ENCODE peak calls at places on chromosomes 6 and 20, in nine cellular contexts. Z is A549, O is transverse colon, T is GM12878, N is tibial nerve, J is HepG2, L is ovary, V is H1, G is upper lobe of left lung. Y is an unnamed sample.

GRCh38 chr6:75386050-75386770 is 101.6 kb upstream of the TMEM30A start:
- DNase-seq in Z (no peak), O (no peak), T (no peak), N (no peak), J (no peak), L (no peak), V (no peak), G (no peak), Y (no peak)

GRCh38 chr6:167647750-167648470 is 178.8 kb upstream of the AFDN start:
- DNase-seq in Z (no peak), O (no peak), T (no peak), N (no peak), J (no peak), L (no peak), V (no peak), G (no peak), Y (no peak)

GRCh38 chr6:100281471-100281878 is 183.2 kb downstream of the SIM1 start:
- DNase-seq in Z (no peak), O (no peak), T (no peak), N (no peak), J (no peak), L (no peak), V (no peak), G (peak; percentile 56), Y (no peak)

GRCh38 chr20:14441201-14441600 is 103.8 kb upstream of the FLRT3 start:
- DNase-seq in Z (no peak), O (no peak), T (no peak), N (no peak), J (no peak), L (no peak), V (no peak), G (no peak), Y (no peak)

GRCh38 chr20:23200413-23200812 is 114.3 kb upstream of the CD93 start:
- DNase-seq in Z (no peak), O (no peak), T (no peak), N (no peak), J (no peak), L (no peak), V (no peak), G (no peak), Y (no peak)

GRCh38 chr20:19824861-19825260 is 66.8 kb downstream of the RIN2 start:
- DNase-seq in Z (no peak), O (no peak), T (no peak), N (no peak), J (no peak), L (no peak), V (no peak), G (no peak), Y (no peak)

GRCh38 chr6:88725111-88725711 is 238.2 kb downstream of the RNGTT start:
- DNase-seq in Z (no peak), O (no peak), T (peak; percentile 26), N (no peak), J (peak; percentile 4), L (peak; percentile 55), V (peak; percentile 47), G (peak; percentile 27), Y (no peak)

GRCh38 chr20:53931597-53931996 is 138.8 kb downstream of the BCAS1 start:
- DNase-seq in Z (no peak), O (no peak), T (no peak), N (no peak), J (no peak), L (no peak), V (no peak), G (no peak), Y (no peak)

GRCh38 chr6:83464741-83465140 is 33.9 kb upstream of the ME1 start:
- DNase-seq in Z (no peak), O (peak; percentile 16), T (no peak), N (no peak), J (peak; percentile 18), L (no peak), V (no peak), G (no peak), Y (no peak)

GRCh38 chr20:63740070-63740500 is 509 bp downstream of the SLC2A4RG start:
- DNase-seq in Z (peak; percentile 45), O (peak; percentile 52), T (no peak), N (no peak), J (no peak), L (peak; percentile 80), V (no peak), G (peak; percentile 94), Y (no peak)

GRCh38 chr6:47252636-47253035 is 57.1 kb downstream of the TNFRSF21 start:
- DNase-seq in Z (no peak), O (no peak), T (no peak), N (no peak), J (no peak), L (no peak), V (no peak), G (no peak), Y (no peak)

GRCh38 chr6:90217621-90218496 is 78.8 kb downstream of the BACH2 start:
- DNase-seq in Z (peak; percentile 44), O (no peak), T (no peak), N (peak; percentile 62), J (peak; percentile 62), L (no peak), V (peak; percentile 70), G (peak; percentile 84), Y (no peak)

GRCh38 chr6:392441-393390 is 1.2 kb downstream of the IRF4 start:
- DNase-seq in Z (no peak), O (no peak), T (no peak), N (no peak), J (no peak), L (no peak), V (no peak), G (peak; percentile 86), Y (peak; percentile 67)

GRCh38 chr6:150079604-150080003 is 10.7 kb upstream of the ULBP3 start:
- DNase-seq in Z (no peak), O (no peak), T (no peak), N (no peak), J (no peak), L (no peak), V (no peak), G (no peak), Y (no peak)

GRCh38 chr6:30238178-30238795 is 25.1 kb upstream of the TRIM26 start:
- DNase-seq in Z (peak; percentile 31), O (no peak), T (no peak), N (no peak), J (peak; percentile 60), L (no peak), V (no peak), G (no peak), Y (no peak)

GRCh38 chr6:143901885-143902708 is 37.8 kb downstream of the ZC2HC1B start:
- DNase-seq in Z (no peak), O (peak; percentile 16), T (peak; percentile 48), N (peak; percentile 58), J (no peak), L (peak; percentile 56), V (no peak), G (no peak), Y (no peak)

GRCh38 chr6:95095271-95095670 is 482.1 kb upstream of the MANEA start:
- DNase-seq in Z (no peak), O (no peak), T (no peak), N (no peak), J (no peak), L (no peak), V (no peak), G (no peak), Y (no peak)

GRCh38 chr6:95094751-95095150 is 482.6 kb upstream of the MANEA start:
- DNase-seq in Z (no peak), O (no peak), T (no peak), N (no peak), J (no peak), L (no peak), V (no peak), G (no peak), Y (no peak)

GRCh38 chr6:95095855-95096254 is 481.5 kb upstream of the MANEA start:
- DNase-seq in Z (no peak), O (no peak), T (no peak), N (no peak), J (no peak), L (no peak), V (no peak), G (no peak), Y (no peak)

GRCh38 chr6:95099410-95099809 is 477.9 kb upstream of the MANEA start:
- DNase-seq in Z (no peak), O (no peak), T (no peak), N (no peak), J (no peak), L (no peak), V (no peak), G (no peak), Y (no peak)
- TF ChIP-seq CTCF in Z (no peak), O (no peak), T (no peak), N (no peak), J (no peak), L (no peak), V (no peak), G (no peak), Y (no peak)

DNA sequence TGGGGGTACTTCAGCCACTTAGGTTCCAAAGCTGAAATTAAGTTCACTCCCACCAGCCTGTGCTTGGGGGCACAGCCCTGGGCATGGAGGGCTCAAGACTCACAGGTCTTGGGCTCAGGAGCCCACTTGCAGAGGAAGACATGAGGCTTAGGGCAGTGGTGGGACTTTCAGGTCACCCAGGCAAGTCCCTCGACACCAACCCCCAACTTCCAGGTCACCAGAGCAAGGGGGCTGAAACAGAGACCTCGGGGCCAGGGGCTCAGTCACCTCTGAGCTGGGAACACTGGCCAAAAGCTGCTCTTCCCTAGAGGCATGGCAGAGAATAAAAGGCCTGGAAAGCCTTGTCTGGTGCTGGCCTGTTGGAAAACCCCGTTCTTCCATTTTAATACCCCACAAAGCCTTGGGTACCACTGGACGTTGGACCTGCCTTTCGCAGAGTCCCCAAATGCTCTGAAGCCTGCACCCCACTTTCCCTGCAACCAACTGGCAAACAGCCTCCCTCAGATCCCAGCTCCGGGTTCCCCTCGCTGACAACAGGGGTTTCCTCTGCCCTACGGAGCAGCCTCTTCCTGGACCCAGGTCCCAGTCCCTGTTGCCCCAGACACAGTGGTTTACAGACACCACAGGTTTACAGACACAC is 160.9 kb upstream of the PMEPA1 start:
- DNase-seq in Z (no peak), O (no peak), T (no peak), N (no peak), J (no peak), L (no peak), V (no peak), G (no peak), Y (no peak)
- TF ChIP-seq EP300 in Z (no peak), O (no peak), T (no peak), N (no peak), J (no peak), L (no peak), V (no peak), G (no peak), Y (no peak)

GRCh38 chr20:50610212-50610718 is 81.1 kb downstream of the RIPOR3 start:
- DNase-seq in Z (no peak), O (no peak), T (no peak), N (no peak), J (peak; percentile 41), L (no peak), V (no peak), G (no peak), Y (no peak)
- TF ChIP-seq CTCF in Z (no peak), O (no peak), T (peak; percentile 21), N (no peak), J (peak; percentile 59), L (no peak), V (no peak), G (no peak), Y (no peak)

DNA sequence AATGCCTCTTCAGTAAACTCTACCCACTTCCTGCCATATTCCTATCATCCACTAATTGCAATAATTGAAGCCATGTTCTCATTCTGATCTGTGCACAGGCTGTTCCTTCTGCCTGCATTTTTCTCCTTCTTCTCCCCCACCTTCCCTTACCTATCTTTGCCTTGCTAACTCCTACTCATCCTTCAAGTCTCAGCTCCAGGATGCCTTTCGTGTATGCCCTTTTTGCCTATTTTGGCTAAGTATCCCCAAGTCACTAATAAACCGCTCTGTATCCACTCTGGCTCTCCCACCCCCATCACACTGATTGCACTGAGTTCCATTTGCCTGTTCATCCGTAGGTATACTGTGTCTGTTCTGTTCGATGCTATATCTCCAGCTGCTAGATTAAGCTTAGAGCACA is 6.3 kb upstream of the RPN2 start:
- DNase-seq in Z (no peak), O (no peak), T (no peak), N (no peak), J (no peak), L (no peak), V (no peak), G (no peak), Y (no peak)
- TF ChIP-seq EP300 in Z (no peak), O (no peak), T (no peak), N (no peak), J (no peak), L (no peak), V (no peak), G (no peak), Y (no peak)

Y was measured in suprapubic skin.